ENCODE peak calls at places on chromosomes 6 and 20, in nine cellular contexts. Q, A, E, F, T, L, K, Y and I are unnamed samples.

GRCh38 chr6:117441824-117442264 is 16.1 kb upstream of the ROS1 start:
- DNase-seq in Q (no peak), A (no peak), E (peak; percentile 88), F (no peak), T (no peak), L (no peak), K (peak; percentile 97), Y (no peak), I (peak; percentile 95)

GRCh38 chr6:10589983-10590382 is 68.8 kb downstream of the GCNT2 start:
- DNase-seq in Q (no peak), A (no peak), E (no peak), F (no peak), T (no peak), L (no peak), K (no peak), Y (no peak), I (no peak)

GRCh38 chr6:161676566-161676965 is 402.7 kb upstream of the AGPAT4 start:
- DNase-seq in Q (no peak), A (no peak), E (no peak), F (no peak), T (no peak), L (no peak), K (no peak), Y (no peak), I (no peak)

GRCh38 chr6:24357336-24358218 is at the start of gene DCDC2:
- DNase-seq in Q (peak; percentile 16), A (peak; percentile 78), E (peak; percentile 2), F (peak; percentile 6), T (no peak), L (no peak), K (peak; percentile 87), Y (peak; percentile 62), I (no peak)

GRCh38 chr6:158815379-158815724 is 3.8 kb downstream of the EZR start:
- DNase-seq in Q (no peak), A (no peak), E (no peak), F (no peak), T (no peak), L (no peak), K (peak; percentile 92), Y (no peak), I (no peak)

GRCh38 chr6:30891816-30892553 is 7.7 kb downstream of the DDR1 start:
- DNase-seq in Q (no peak), A (peak; percentile 43), E (no peak), F (no peak), T (no peak), L (no peak), K (no peak), Y (no peak), I (no peak)

GRCh38 chr20:39910536-39910935 is 778.5 kb downstream of the MAFB start:
- DNase-seq in Q (peak; percentile 12), A (peak; percentile 69), E (no peak), F (no peak), T (no peak), L (no peak), K (no peak), Y (no peak), I (no peak)

GRCh38 chr6:155645328-155645727 is 189.7 kb upstream of the NOX3 start:
- DNase-seq in Q (no peak), A (no peak), E (peak; percentile 0), F (no peak), T (peak; percentile 27), L (no peak), K (no peak), Y (no peak), I (peak; percentile 31)

GRCh38 chr6:31740397-31741223 is 805 bp downstream of the MSH5 start:
- DNase-seq in Q (no peak), A (peak; percentile 92), E (no peak), F (no peak), T (no peak), L (no peak), K (no peak), Y (no peak), I (no peak)

GRCh38 chr6:27448456-27448855 is 24.4 kb downstream of the ZNF184 start:
- DNase-seq in Q (no peak), A (no peak), E (no peak), F (no peak), T (no peak), L (no peak), K (no peak), Y (no peak), I (no peak)

GRCh38 chr20:40810336-40810735 is 121.3 kb upstream of the MAFB start:
- DNase-seq in Q (no peak), A (no peak), E (no peak), F (no peak), T (no peak), L (no peak), K (no peak), Y (no peak), I (no peak)

GRCh38 chr6:110864816-110865215 is 9.8 kb upstream of the AMD1 start:
- DNase-seq in Q (no peak), A (no peak), E (no peak), F (peak; percentile 11), T (no peak), L (no peak), K (peak; percentile 40), Y (no peak), I (no peak)

DNA sequence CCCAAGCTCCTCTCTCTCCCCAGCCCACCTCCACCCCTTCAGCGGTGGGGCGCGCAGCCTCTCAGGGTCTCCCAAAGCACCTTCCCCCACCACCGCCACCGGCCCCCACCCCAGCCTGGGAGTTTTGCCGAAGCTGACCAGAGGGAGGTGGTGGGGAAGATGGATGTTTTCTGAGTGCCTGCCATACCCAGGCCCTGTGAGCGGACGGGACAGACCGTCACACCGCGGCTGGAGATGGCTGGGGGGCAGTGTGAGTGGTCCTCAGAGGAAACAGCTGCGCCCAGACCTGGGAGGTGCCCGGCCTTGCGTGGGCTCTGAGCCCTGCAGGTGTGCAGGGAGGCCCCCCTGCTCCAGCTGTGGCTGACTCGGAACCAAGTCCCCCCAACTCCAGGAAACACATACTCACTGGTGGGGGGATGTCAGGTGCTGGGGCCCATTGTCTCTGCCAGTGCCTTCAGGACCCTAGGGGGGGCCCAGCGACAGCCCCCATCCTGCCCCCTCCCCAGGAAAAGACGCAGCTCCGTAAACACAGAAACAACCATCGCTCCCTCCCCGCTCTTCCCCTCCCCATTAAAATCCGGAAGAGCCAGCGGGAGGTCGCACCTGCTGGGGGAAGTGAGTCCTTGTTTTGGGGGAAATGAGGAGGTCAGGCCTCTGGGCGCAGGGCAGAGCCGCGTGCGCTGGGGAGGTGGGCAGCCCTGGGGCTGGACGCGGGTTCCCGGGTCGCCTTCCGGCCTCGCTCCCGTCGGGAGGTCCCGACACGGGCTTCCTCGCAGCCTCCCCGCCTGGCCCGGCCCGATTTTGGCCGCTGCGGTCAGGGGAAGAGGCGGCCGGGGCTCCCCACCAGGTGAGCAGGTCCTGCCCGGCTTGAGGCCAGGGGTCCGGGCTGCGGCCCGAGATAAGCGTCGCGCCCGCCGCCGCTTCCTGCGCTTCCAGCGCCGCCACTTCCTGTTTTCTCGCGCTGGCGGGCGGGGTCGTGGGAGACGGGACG is 6.1 kb downstream of the C20orf204 start:
- DNase-seq in Q (no peak), A (peak; percentile 83), E (no peak), F (peak; percentile 37), T (no peak), L (no peak), K (no peak), Y (no peak), I (no peak)
- TF ChIP-seq CTCF in Q (no peak), A (no peak), E (no peak), F (no peak), T (no peak), L (no peak), K (peak; percentile 19), Y (no peak), I (no peak)

DNA sequence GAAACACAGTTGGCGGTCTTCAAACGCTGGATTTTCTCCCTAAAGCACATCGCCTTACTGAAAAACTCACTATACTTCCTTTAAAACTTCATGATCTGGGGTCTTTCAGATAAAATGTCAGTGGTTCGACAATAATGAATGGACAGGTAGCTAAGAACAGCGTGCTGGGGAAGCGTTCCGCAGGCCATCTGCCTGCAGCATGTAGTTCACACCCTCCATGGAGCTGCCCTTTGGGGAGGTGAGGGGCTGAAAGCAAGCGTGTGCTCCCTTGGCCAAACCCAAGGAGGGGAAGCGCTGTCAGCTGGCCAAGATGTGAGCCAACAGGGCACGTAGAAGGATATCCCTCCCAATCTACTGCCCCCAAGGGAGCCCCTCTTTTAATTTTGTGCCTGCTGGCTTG is 20.8 kb downstream of the MYLK4 start:
- DNase-seq in Q (no peak), A (no peak), E (no peak), F (no peak), T (no peak), L (no peak), K (no peak), Y (no peak), I (no peak)
- TF ChIP-seq CTCF in Q (no peak), A (no peak), E (no peak), F (no peak), T (no peak), L (no peak), K (no peak), Y (no peak), I (no peak)

DNA sequence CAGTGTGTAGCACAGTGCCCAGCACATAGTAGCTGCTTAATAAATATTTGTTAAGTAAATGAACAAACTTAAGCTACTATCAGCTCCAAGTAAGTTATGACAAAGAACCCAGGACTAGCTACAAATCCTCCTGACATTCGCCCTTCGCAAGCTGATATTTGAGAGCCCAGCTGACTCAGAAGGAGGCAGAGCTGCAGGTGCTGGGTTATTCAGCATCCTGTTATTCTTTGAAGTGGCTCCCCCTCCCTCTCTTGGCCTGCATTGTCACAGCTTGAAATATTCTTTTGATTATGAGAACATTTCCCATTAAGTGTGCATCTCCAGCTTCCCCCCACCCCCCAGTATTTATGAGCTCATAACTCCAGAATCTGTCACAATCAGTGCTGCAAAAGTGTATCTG is 78.8 kb upstream of the RALY start:
- DNase-seq in Q (no peak), A (no peak), E (peak; percentile 56), F (no peak), T (peak; percentile 88), L (no peak), K (peak; percentile 51), Y (no peak), I (peak; percentile 48)
- TF ChIP-seq CTCF in Q (no peak), A (no peak), E (peak; percentile 1), F (no peak), T (peak; percentile 35), L (no peak), K (no peak), Y (no peak), I (no peak)

GRCh38 chr20:47785321-47785899 is at the start of gene SULF2:
- DNase-seq in Q (no peak), A (no peak), E (no peak), F (peak; percentile 83), T (no peak), L (no peak), K (no peak), Y (peak; percentile 61), I (no peak)

GRCh38 chr20:47788741-47789080 is 3.4 kb upstream of the SULF2 start:
- DNase-seq in Q (no peak), A (no peak), E (no peak), F (no peak), T (no peak), L (no peak), K (no peak), Y (peak; percentile 35), I (no peak)

GRCh38 chr20:47785900-47786762 is 850 bp upstream of the SULF2 start:
- DNase-seq in Q (peak; percentile 62), A (no peak), E (peak; percentile 70), F (peak; percentile 88), T (peak; percentile 61), L (peak; percentile 75), K (peak; percentile 82), Y (peak; percentile 70), I (peak; percentile 83)

GRCh38 chr20:47784599-47785320 is 521 bp downstream of the SULF2 start:
- DNase-seq in Q (no peak), A (peak; percentile 79), E (peak; percentile 32), F (peak; percentile 72), T (no peak), L (peak; percentile 28), K (peak; percentile 50), Y (peak; percentile 59), I (peak; percentile 44)

GRCh38 chr20:47786763-47787107 is 1.5 kb upstream of the SULF2 start:
- DNase-seq in Q (no peak), A (no peak), E (no peak), F (no peak), T (no peak), L (no peak), K (no peak), Y (no peak), I (no peak)
- TF ChIP-seq CTCF in Q (no peak), A (peak; percentile 5), E (no peak), F (no peak), T (no peak), L (peak; percentile 1), K (no peak), Y (no peak), I (no peak)